ENCODE peak calls at places on chromosomes 6 and 20, in ten cellular contexts. Y is nephron progenitor cell; G is stimulated activated CD4-positive, alpha-beta T cell treated with anti-CD3 and anti-CD28 coated beads, TNF-alpha, amount 100 ng/mL, for 48 hours; D is mammary epithelial cell; H is posterior cingulate gyrus; N is NCI-H1092; A is neural crest cell; Q is stromal cell of bone marrow; V is putamen; W is HFF-Myc. R is an unnamed sample.

GRCh38 chr6:71258078-71258866 is 30.3 kb upstream of the OGFRL1 start:
- DNase-seq in Y (no peak), G (no peak), D (no peak), H (no peak), N (no peak), A (no peak), Q (no peak), V (no peak), W (no peak), R (no peak)

GRCh38 chr6:76706086-76706485 is 633.6 kb upstream of the IMPG1 start:
- DNase-seq in Y (no peak), G (no peak), D (no peak), H (no peak), N (no peak), A (no peak), Q (no peak), V (no peak), W (no peak), R (no peak)

GRCh38 chr6:13112921-13113320 is 215.4 kb downstream of the TBC1D7 start:
- DNase-seq in Y (no peak), G (no peak), D (no peak), H (no peak), N (no peak), A (no peak), Q (no peak), V (no peak), W (no peak), R (no peak)

GRCh38 chr20:59723607-59724456 is 119.5 kb downstream of the PHACTR3 start:
- DNase-seq in Y (no peak), G (no peak), D (peak), H (peak), N (no peak), A (no peak), Q (no peak), V (no peak), W (no peak), R (no peak)

GRCh38 chr6:42692151-42692911 is 30.1 kb downstream of the PRPH2 start:
- DNase-seq in Y (no peak), G (no peak), D (peak), H (no peak), N (no peak), A (no peak), Q (peak), V (no peak), W (no peak), R (peak)

GRCh38 chr20:50572922-50573777 is 63.0 kb downstream of the PTPN1 start:
- DNase-seq in Y (no peak), G (no peak), D (no peak), H (no peak), N (peak), A (no peak), Q (peak), V (peak), W (no peak), R (no peak)

GRCh38 chr6:161143663-161144430 is 130.0 kb downstream of the AGPAT4 start:
- DNase-seq in Y (no peak), G (no peak), D (no peak), H (no peak), N (no peak), A (no peak), Q (no peak), V (no peak), W (no peak), R (no peak)

GRCh38 chr6:47319382-47319781 is 9.7 kb upstream of the TNFRSF21 start:
- DNase-seq in Y (no peak), G (no peak), D (no peak), H (no peak), N (no peak), A (no peak), Q (no peak), V (no peak), W (no peak), R (no peak)

GRCh38 chr6:4274382-4275082 is 139.2 kb upstream of the ECI2 start:
- DNase-seq in Y (no peak), G (no peak), D (no peak), H (no peak), N (no peak), A (no peak), Q (no peak), V (no peak), W (no peak), R (no peak)

GRCh38 chr6:87993331-87993730 is 54.3 kb upstream of the SPACA1 start:
- DNase-seq in Y (no peak), G (no peak), D (no peak), H (peak), N (no peak), A (no peak), Q (no peak), V (no peak), W (peak), R (no peak)

R was measured in COLO829.